ENCODE peak calls at places on chromosomes 16 and 17, in five cellular contexts. Z is SK-N-SH, X is ovary, J is progenitor cell of endocrine pancreas, O is A673. L is an unnamed sample.

GRCh38 chr16:3182608-3183444 is 5.2 kb upstream of the OR1F1 start:
- DNase-seq in J (no peak), O (peak), Z (peak), X (no peak), L (peak)

GRCh38 chr17:13940858-13941665 is 128.2 kb upstream of the COX10 start:
- DNase-seq in X (no peak), Z (no peak), O (no peak), J (no peak), L (no peak)

GRCh38 chr17:18281815-18282214 is 21.4 kb downstream of the MIEF2 start:
- DNase-seq in O (no peak), J (no peak), Z (no peak), X (no peak), L (no peak)

GRCh38 chr17:21171970-21172510 is 41.9 kb downstream of the TMEM11 start:
- DNase-seq in O (no peak), X (no peak), Z (no peak), J (no peak), L (no peak)

GRCh38 chr16:49459953-49460735 is 86.5 kb downstream of the C16orf78 start:
- DNase-seq in X (no peak), Z (no peak), J (peak), O (no peak), L (no peak)

GRCh38 chr17:27572665-27573064 is 58.3 kb upstream of the LGALS9 start:
- DNase-seq in Z (no peak), J (no peak), O (no peak), X (no peak), L (no peak)

GRCh38 chr16:3458852-3459361 is 15.4 kb downstream of the NAA60 start:
- DNase-seq in J (no peak), O (no peak), Z (no peak), X (peak), L (no peak)

GRCh38 chr17:73998246-73999220 is 204.9 kb upstream of the RPL38 start:
- DNase-seq in Z (peak), J (peak), O (peak), X (no peak), L (peak)

GRCh38 chr16:79656537-79657115 is 56.1 kb upstream of the MAF start:
- DNase-seq in Z (no peak), J (no peak), O (no peak), X (no peak), L (no peak)

GRCh38 chr17:38538906-38539305 is 66.8 kb downstream of the SRCIN1 start:
- DNase-seq in Z (no peak), X (no peak), J (no peak), O (no peak), L (no peak)

DNA sequence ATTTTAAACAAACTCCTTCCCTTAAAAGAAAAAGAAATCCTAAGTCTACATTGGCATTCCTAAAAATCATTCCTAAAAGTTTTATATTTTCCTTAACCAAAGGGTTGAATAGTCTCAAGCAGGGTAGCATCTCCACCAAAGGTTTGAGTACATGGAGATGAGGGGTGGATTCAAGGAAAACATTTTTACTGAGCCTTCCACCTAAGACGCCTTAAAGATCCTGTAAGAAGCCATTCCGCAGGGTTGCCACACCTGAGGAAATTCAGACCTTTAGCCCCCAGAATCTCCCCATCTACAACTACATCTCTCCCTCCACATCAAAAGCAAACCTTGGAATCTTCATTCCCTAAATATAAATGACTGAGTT is 7.7 kb upstream of the AKTIP start:
- DNase-seq in J (no peak), X (no peak), O (no peak), Z (no peak), L (no peak)
- TF ChIP-seq CTCF in J (no peak), X (no peak), O (no peak), Z (no peak), L (peak)

GRCh38 chr17:75513667-75514052 is 1.7 kb downstream of the CASKIN2 start:
- DNase-seq in J (no peak), X (no peak), Z (no peak), O (no peak), L (no peak)

GRCh38 chr17:75511270-75511609 is 4.1 kb downstream of the CASKIN2 start:
- DNase-seq in X (no peak), J (no peak), O (no peak), Z (no peak), L (no peak)

GRCh38 chr17:75512946-75513666 is 2.2 kb downstream of the CASKIN2 start:
- DNase-seq in Z (no peak), O (no peak), X (no peak), J (no peak), L (no peak)

GRCh38 chr17:75509528-75510258 is 5.6 kb downstream of the CASKIN2 start:
- DNase-seq in Z (no peak), O (no peak), J (no peak), X (no peak), L (no peak)

GRCh38 chr17:75511610-75512575 is 3.4 kb downstream of the CASKIN2 start:
- DNase-seq in O (no peak), J (no peak), Z (no peak), X (no peak), L (no peak)
- TF ChIP-seq CTCF in O (no peak), J (no peak), Z (no peak), X (no peak), L (no peak)

DNA sequence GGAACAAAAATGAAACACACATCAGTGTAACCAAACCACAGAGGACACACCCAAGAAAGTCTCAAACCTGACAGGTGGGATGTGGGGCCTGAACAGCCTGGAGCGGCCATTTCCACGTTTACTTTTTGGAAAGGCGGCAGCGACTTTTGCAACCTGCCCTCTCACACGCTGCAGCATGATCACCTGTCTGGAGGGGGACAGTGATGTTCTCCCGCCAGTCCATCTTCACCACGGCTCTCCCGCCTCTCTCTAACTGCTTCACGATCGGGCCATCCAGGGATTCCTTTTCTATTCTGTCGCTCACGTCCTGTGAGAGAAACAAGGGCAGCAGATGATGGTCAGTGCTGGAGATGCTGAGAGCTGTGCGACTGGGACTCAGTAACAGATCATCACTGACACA is 24.7 kb upstream of the ICAM2 start:
- DNase-seq in Z (no peak), J (no peak), O (no peak), X (no peak), L (no peak)
- TF ChIP-seq CTCF in Z (no peak), J (no peak), O (no peak), X (no peak), L (no peak)

GRCh38 chr17:2055494-2056220 is 754 bp downstream of the HIC1 start:
- DNase-seq in O (no peak), J (no peak), Z (no peak), X (peak), L (no peak)

GRCh38 chr17:2058521-2059124 is 3.7 kb downstream of the HIC1 start:
- DNase-seq in X (peak), O (no peak), J (no peak), Z (no peak), L (peak)

GRCh38 chr17:2056221-2057129 is 1.6 kb downstream of the HIC1 start:
- DNase-seq in J (peak), X (peak), O (no peak), Z (no peak), L (no peak)

GRCh38 chr17:2057714-2058520 is 3.0 kb downstream of the HIC1 start:
- DNase-seq in Z (no peak), O (no peak), J (no peak), X (peak), L (no peak)

GRCh38 chr17:2057130-2057713 is 2.3 kb downstream of the HIC1 start:
- DNase-seq in X (peak), Z (no peak), J (no peak), O (no peak), L (peak)
- TF ChIP-seq CTCF in X (no peak), Z (no peak), J (no peak), O (no peak), L (no peak)

L was measured in neural crest cell.